ENCODE peak calls at places on chromosomes 6 and 20, in eight cellular contexts. M is RPMI8226, O is WTC11, Y is progenitor cell of endocrine pancreas, T is ecto neural progenitor cell, F is ovary, J is T-cell, U is fibroblast of lung. H is an unnamed sample.

GRCh38 chr20:37503256-37503927 is 17.7 kb upstream of the NNAT start:
- DNase-seq in M (no peak), F (no peak), T (no peak), J (no peak), O (no peak), U (no peak), Y (no peak), H (no peak)

GRCh38 chr6:109034439-109035041 is 60.1 kb downstream of the SESN1 start:
- DNase-seq in J (no peak), U (no peak), O (no peak), F (no peak), M (no peak), T (no peak), Y (no peak), H (no peak)

GRCh38 chr6:125102901-125103300 is 50.7 kb upstream of the TPD52L1 start:
- DNase-seq in U (peak; percentile 97), M (no peak), Y (no peak), O (no peak), J (no peak), T (no peak), F (no peak), H (no peak)

GRCh38 chr6:42250509-42250908 is 32.8 kb upstream of the MRPS10 start:
- DNase-seq in J (no peak), O (no peak), T (no peak), U (no peak), M (no peak), F (no peak), Y (no peak), H (no peak)

GRCh38 chr6:117483004-117483644 is 650 bp downstream of the DCBLD1 start:
- DNase-seq in J (peak; percentile 5), F (peak; percentile 35), O (peak; percentile 69), U (no peak), M (peak; percentile 62), Y (peak; percentile 63), T (peak; percentile 85), H (no peak)

GRCh38 chr6:11613858-11614257 is 76.3 kb downstream of the TMEM170B start:
- DNase-seq in F (no peak), U (peak; percentile 99), T (no peak), Y (no peak), M (no peak), J (no peak), O (no peak), H (no peak)

GRCh38 chr6:85364354-85364753 is 85.5 kb upstream of the NT5E start:
- DNase-seq in M (no peak), U (peak; percentile 76), Y (no peak), O (no peak), T (no peak), F (no peak), J (no peak), H (no peak)

GRCh38 chr6:46453221-46453620 is 38.0 kb downstream of the RCAN2 start:
- DNase-seq in O (no peak), M (no peak), U (peak; percentile 72), F (no peak), T (no peak), J (no peak), Y (no peak), H (no peak)

GRCh38 chr20:10111144-10111771 is 76.5 kb downstream of the ANKEF1 start:
- DNase-seq in F (no peak), Y (no peak), T (no peak), J (no peak), M (no peak), U (no peak), O (no peak), H (no peak)

GRCh38 chr6:159513914-159514313 is 179.1 kb downstream of the SOD2 start:
- DNase-seq in U (no peak), J (no peak), T (no peak), M (no peak), Y (no peak), F (no peak), O (no peak), H (no peak)

H was measured in effector memory CD8-positive, alpha-beta T cell.